ENCODE peak calls at places on chromosomes 3 and 15, in five cellular contexts. One of them, this sample, is unnamed.

GRCh38 chr3:127709320-127710060 is 36.7 kb downstream of the ABTB1 start:
- DNase-seq in H9: peak; percentile 3
- DNase-seq in trophoblast cell: no peak
- DNase-seq in neuronal stem cell: no peak
- DNase-seq in IMR-90: peak; percentile 66
- DNase-seq in this sample: peak; percentile 61

GRCh38 chr3:81005992-81006391 is 755.5 kb downstream of the GBE1 start:
- DNase-seq in neuronal stem cell: no peak
- DNase-seq in IMR-90: no peak
- DNase-seq in trophoblast cell: no peak
- DNase-seq in H9: no peak
- DNase-seq in this sample: no peak

GRCh38 chr15:70597056-70597603 is 166.2 kb downstream of the UACA start:
- DNase-seq in neuronal stem cell: no peak
- DNase-seq in IMR-90: no peak
- DNase-seq in trophoblast cell: no peak
- DNase-seq in H9: peak; percentile 12
- DNase-seq in this sample: no peak

GRCh38 chr3:21435871-21436270 is 315.1 kb downstream of the ZNF385D start:
- DNase-seq in IMR-90: peak; percentile 92
- DNase-seq in trophoblast cell: no peak
- DNase-seq in H9: no peak
- DNase-seq in neuronal stem cell: no peak
- DNase-seq in this sample: no peak

GRCh38 chr15:101064795-101065569 is 145.8 kb downstream of the LRRK1 start:
- DNase-seq in IMR-90: no peak
- DNase-seq in trophoblast cell: peak; percentile 63
- DNase-seq in H9: no peak
- DNase-seq in neuronal stem cell: no peak
- DNase-seq in this sample: no peak

GRCh38 chr3:111200027-111200426 is 128.4 kb downstream of the NECTIN3 start:
- DNase-seq in IMR-90: peak; percentile 13
- DNase-seq in neuronal stem cell: no peak
- DNase-seq in trophoblast cell: no peak
- DNase-seq in H9: no peak
- DNase-seq in this sample: peak; percentile 9

GRCh38 chr15:65082303-65082958 is 5.9 kb downstream of the KBTBD13 start:
- DNase-seq in neuronal stem cell: no peak
- DNase-seq in H9: peak; percentile 70
- DNase-seq in trophoblast cell: no peak
- DNase-seq in IMR-90: no peak
- DNase-seq in this sample: no peak

GRCh38 chr15:78360426-78360825 is 20.3 kb downstream of the CRABP1 start:
- DNase-seq in IMR-90: no peak
- DNase-seq in trophoblast cell: no peak
- DNase-seq in H9: no peak
- DNase-seq in neuronal stem cell: no peak
- DNase-seq in this sample: no peak

GRCh38 chr3:53885239-53885638 is 3.3 kb upstream of the ACTR8 start:
- DNase-seq in H9: no peak
- DNase-seq in trophoblast cell: peak; percentile 15
- DNase-seq in IMR-90: peak; percentile 61
- DNase-seq in neuronal stem cell: no peak
- DNase-seq in this sample: peak; percentile 65

GRCh38 chr3:194688207-194688711 is 2.6 kb downstream of the FAM43A start:
- DNase-seq in neuronal stem cell: peak; percentile 11
- DNase-seq in H9: peak; percentile 64
- DNase-seq in IMR-90: peak; percentile 23
- DNase-seq in trophoblast cell: peak; percentile 46
- DNase-seq in this sample: peak; percentile 46

GRCh38 chr3:47294392-47294791 is 11.6 kb downstream of the KLHL18 start:
- DNase-seq in trophoblast cell: no peak
- DNase-seq in IMR-90: no peak
- DNase-seq in neuronal stem cell: no peak
- DNase-seq in H9: no peak
- DNase-seq in this sample: no peak

GRCh38 chr3:129599607-129600006 is 6.9 kb downstream of the PLXND1 start:
- DNase-seq in neuronal stem cell: no peak
- DNase-seq in IMR-90: peak; percentile 82
- DNase-seq in H9: peak; percentile 88
- DNase-seq in trophoblast cell: peak; percentile 64
- DNase-seq in this sample: peak; percentile 93
- H2BK120ac ChIP-seq in neuronal stem cell: peak overlapping the region; percentile 0
- H2BK120ac ChIP-seq in IMR-90: peak overlapping the region; percentile 88
- H2BK120ac ChIP-seq in H9: no peak overlapping the region
- H2BK120ac ChIP-seq in trophoblast cell: no peak overlapping the region
- H2BK120ac ChIP-seq in this sample: peak overlapping the region; percentile 91

GRCh38 chr3:179677884-179678283 is 25.0 kb downstream of the USP13 start:
- DNase-seq in trophoblast cell: no peak
- DNase-seq in IMR-90: no peak
- DNase-seq in H9: no peak
- DNase-seq in neuronal stem cell: no peak
- DNase-seq in this sample: no peak
- H2BK5ac ChIP-seq in trophoblast cell: no peak overlapping the region
- H2BK5ac ChIP-seq in IMR-90: no peak overlapping the region
- H2BK5ac ChIP-seq in H9: no peak overlapping the region
- H2BK5ac ChIP-seq in neuronal stem cell: no peak overlapping the region
- H2BK5ac ChIP-seq in this sample: no peak overlapping the region

GRCh38 chr15:63077952-63078351 is 35.4 kb downstream of the TPM1 start:
- DNase-seq in IMR-90: no peak
- DNase-seq in trophoblast cell: no peak
- DNase-seq in neuronal stem cell: no peak
- DNase-seq in H9: no peak
- DNase-seq in this sample: no peak
- H2BK120ac ChIP-seq in IMR-90: peak overlapping the region; percentile 37
- H2BK120ac ChIP-seq in trophoblast cell: peak overlapping the region; percentile 20
- H2BK120ac ChIP-seq in neuronal stem cell: no peak overlapping the region
- H2BK120ac ChIP-seq in H9: no peak overlapping the region
- H2BK120ac ChIP-seq in this sample: no peak overlapping the region

GRCh38 chr3:137035631-137036030 is 77.8 kb downstream of the IL20RB start:
- DNase-seq in trophoblast cell: no peak
- DNase-seq in neuronal stem cell: no peak
- DNase-seq in IMR-90: peak; percentile 19
- DNase-seq in H9: peak; percentile 70
- DNase-seq in this sample: peak; percentile 21

GRCh38 chr3:137026701-137027100 is 68.9 kb downstream of the IL20RB start:
- DNase-seq in neuronal stem cell: no peak
- DNase-seq in IMR-90: no peak
- DNase-seq in H9: no peak
- DNase-seq in trophoblast cell: no peak
- DNase-seq in this sample: no peak

GRCh38 chr3:137032465-137033120 is 74.8 kb downstream of the IL20RB start:
- DNase-seq in neuronal stem cell: peak; percentile 88
- DNase-seq in IMR-90: peak; percentile 76
- DNase-seq in trophoblast cell: peak; percentile 80
- DNase-seq in H9: peak; percentile 96
- DNase-seq in this sample: peak; percentile 81
- H2BK5ac ChIP-seq in neuronal stem cell: no peak overlapping the region
- H2BK5ac ChIP-seq in IMR-90: no peak overlapping the region
- H2BK5ac ChIP-seq in trophoblast cell: no peak overlapping the region
- H2BK5ac ChIP-seq in H9: no peak overlapping the region
- H2BK5ac ChIP-seq in this sample: no peak overlapping the region

GRCh38 chr3:38585791-38586420 is 63.6 kb downstream of the SCN5A start:
- DNase-seq in IMR-90: no peak
- DNase-seq in H9: peak; percentile 15
- DNase-seq in neuronal stem cell: no peak
- DNase-seq in trophoblast cell: no peak
- DNase-seq in this sample: no peak

GRCh38 chr3:38588995-38589937 is 60.2 kb downstream of the SCN5A start:
- DNase-seq in IMR-90: no peak
- DNase-seq in H9: peak; percentile 23
- DNase-seq in trophoblast cell: no peak
- DNase-seq in neuronal stem cell: no peak
- DNase-seq in this sample: no peak

GRCh38 chr3:38588276-38588971 is 61.1 kb downstream of the SCN5A start:
- DNase-seq in IMR-90: no peak
- DNase-seq in trophoblast cell: no peak
- DNase-seq in neuronal stem cell: no peak
- DNase-seq in H9: peak; percentile 15
- DNase-seq in this sample: no peak

GRCh38 chr3:38587548-38588131 is 61.8 kb downstream of the SCN5A start:
- DNase-seq in H9: peak; percentile 19
- DNase-seq in neuronal stem cell: no peak
- DNase-seq in IMR-90: no peak
- DNase-seq in trophoblast cell: no peak
- DNase-seq in this sample: no peak

DNA sequence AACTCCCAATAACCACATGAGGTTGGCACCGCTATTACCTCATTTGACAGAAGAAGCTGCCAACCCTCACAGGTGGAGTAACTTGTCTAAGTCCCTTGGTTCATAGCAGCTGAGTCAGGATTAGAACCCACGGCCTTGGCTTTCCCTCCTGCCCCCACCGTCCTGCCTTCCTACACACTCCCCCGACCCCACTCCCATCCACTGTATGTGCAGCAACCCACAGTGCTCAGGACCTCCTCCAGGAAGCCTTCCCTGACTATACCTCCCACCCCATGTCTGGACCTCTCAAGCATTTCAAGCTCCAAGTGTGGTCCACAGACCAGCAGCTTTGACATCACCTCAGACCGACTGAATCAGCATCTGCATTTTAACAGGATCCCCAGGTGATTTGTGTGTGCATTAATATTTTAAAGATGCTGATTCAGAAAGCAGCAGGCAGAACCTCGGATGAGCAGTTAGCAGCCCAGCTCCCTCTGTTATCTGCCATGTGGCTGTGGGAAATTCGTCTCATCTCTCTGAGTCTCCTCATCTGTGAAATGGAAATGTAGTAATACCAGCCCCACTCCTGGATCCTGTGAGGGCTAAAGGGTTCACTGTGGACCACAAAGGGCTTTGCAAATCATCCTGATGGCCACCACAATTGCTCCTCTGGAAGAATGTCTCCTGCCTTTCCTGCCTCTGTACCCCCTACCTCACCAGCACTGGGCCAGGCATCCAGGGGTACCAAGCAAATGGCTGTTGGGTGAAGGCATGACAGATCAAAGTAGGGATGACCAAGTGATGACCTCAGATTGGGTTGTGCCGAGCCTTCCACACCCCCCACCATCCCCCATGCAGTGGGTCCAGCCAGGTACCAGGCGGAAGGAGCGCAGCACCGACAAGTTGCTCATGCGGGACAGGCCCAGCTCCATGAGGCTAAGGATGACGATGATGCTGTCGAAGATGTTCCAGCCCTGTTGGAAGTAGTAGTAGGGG is 62.7 kb downstream of the SCN5A start:
- DNase-seq in neuronal stem cell: no peak
- DNase-seq in trophoblast cell: no peak
- DNase-seq in IMR-90: no peak
- DNase-seq in H9: peak; percentile 15
- DNase-seq in this sample: no peak
- H2BK120ac ChIP-seq in neuronal stem cell: no peak overlapping the region
- H2BK120ac ChIP-seq in trophoblast cell: no peak overlapping the region
- H2BK120ac ChIP-seq in IMR-90: no peak overlapping the region
- H2BK120ac ChIP-seq in H9: no peak overlapping the region
- H2BK120ac ChIP-seq in this sample: no peak overlapping the region

GRCh38 chr3:50323092-50323600 is 601 bp upstream of the HYAL2 start:
- DNase-seq in H9: no peak
- DNase-seq in IMR-90: no peak
- DNase-seq in neuronal stem cell: no peak
- DNase-seq in trophoblast cell: no peak
- DNase-seq in this sample: no peak
- H2BK5ac ChIP-seq in H9: no peak overlapping the region
- H2BK5ac ChIP-seq in IMR-90: no peak overlapping the region
- H2BK5ac ChIP-seq in neuronal stem cell: no peak overlapping the region
- H2BK5ac ChIP-seq in trophoblast cell: no peak overlapping the region
- H2BK5ac ChIP-seq in this sample: no peak overlapping the region

DNA sequence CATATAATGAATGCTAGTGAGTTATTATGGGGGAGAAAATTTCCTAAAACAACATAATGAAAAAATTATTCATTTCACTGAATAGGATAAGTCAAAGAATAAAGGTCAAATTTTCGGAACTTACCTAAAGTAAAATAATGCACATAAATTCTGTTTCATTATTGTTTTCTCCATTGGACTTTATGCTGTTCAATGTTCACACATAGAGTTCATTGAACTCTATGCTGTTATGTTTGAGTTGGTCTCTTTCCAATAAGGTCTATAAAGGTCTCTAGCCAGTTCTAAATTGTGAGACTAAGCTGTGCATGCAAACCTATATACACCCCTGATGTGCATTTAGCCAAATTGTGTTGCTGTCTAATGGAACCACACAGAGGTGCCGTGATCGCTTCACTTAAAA is 28.5 kb upstream of the STT3B start:
- DNase-seq in H9: no peak
- DNase-seq in neuronal stem cell: no peak
- DNase-seq in trophoblast cell: no peak
- DNase-seq in IMR-90: no peak
- DNase-seq in this sample: no peak
- H2BK120ac ChIP-seq in H9: no peak overlapping the region
- H2BK120ac ChIP-seq in neuronal stem cell: no peak overlapping the region
- H2BK120ac ChIP-seq in trophoblast cell: no peak overlapping the region
- H2BK120ac ChIP-seq in IMR-90: no peak overlapping the region
- H2BK120ac ChIP-seq in this sample: no peak overlapping the region

DNA sequence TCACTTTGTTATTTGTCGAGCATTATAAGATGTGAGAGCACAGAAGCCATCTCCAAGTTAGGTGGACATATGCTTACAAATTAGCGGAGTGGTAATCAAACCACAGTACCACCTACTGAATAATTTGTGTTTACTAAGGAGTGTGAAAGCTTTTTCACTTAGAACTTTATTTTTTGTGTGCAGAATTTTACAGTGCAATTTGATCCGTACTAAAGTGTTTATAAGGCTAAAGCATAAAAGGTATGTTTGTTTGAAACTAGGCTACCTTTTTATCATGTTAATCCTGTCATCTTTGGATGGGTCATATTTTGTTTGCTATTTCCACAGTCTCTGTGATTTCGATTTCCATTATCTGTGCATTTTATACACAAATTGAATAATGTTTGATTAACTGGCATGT is 37.5 kb downstream of the MAP2K5 start:
- DNase-seq in IMR-90: no peak
- DNase-seq in H9: no peak
- DNase-seq in trophoblast cell: no peak
- DNase-seq in neuronal stem cell: no peak
- DNase-seq in this sample: no peak
- H2BK5ac ChIP-seq in IMR-90: no peak overlapping the region
- H2BK5ac ChIP-seq in H9: no peak overlapping the region
- H2BK5ac ChIP-seq in trophoblast cell: no peak overlapping the region
- H2BK5ac ChIP-seq in neuronal stem cell: no peak overlapping the region
- H2BK5ac ChIP-seq in this sample: no peak overlapping the region

GRCh38 chr3:192879346-192880031 is 38.2 kb downstream of the MB21D2 start:
- DNase-seq in trophoblast cell: peak; percentile 95
- DNase-seq in IMR-90: peak; percentile 96
- DNase-seq in H9: peak; percentile 87
- DNase-seq in neuronal stem cell: peak; percentile 47
- DNase-seq in this sample: peak; percentile 95
- H2BK120ac ChIP-seq in trophoblast cell: peak overlapping the region; percentile 80
- H2BK120ac ChIP-seq in IMR-90: peak overlapping the region; percentile 84
- H2BK120ac ChIP-seq in H9: no peak overlapping the region
- H2BK120ac ChIP-seq in neuronal stem cell: no peak overlapping the region
- H2BK120ac ChIP-seq in this sample: no peak overlapping the region

This sample was measured in mesenchymal stem cell.